ENCODE peak calls at places on chromosomes 13 and 19, in eight cellular contexts. H, T, M, S, K, D, V and E are unnamed samples.

GRCh38 chr13:51370811-51371210 is 31.3 kb downstream of the SERPINE3 start:
- DNase-seq in H (no peak), T (no peak), M (no peak), S (no peak), K (no peak), D (no peak), V (no peak), E (no peak)

GRCh38 chr13:113548778-113549621 is 35.6 kb upstream of the TFDP1 start:
- DNase-seq in H (peak), T (peak), M (no peak), S (no peak), K (no peak), D (no peak), V (peak), E (no peak)

GRCh38 chr19:49140951-49141350 is 14.2 kb downstream of the HRC start:
- DNase-seq in H (no peak), T (no peak), M (no peak), S (no peak), K (no peak), D (no peak), V (no peak), E (no peak)

GRCh38 chr19:38977445-38978314 is 2.1 kb upstream of the FBXO17 start:
- DNase-seq in H (no peak), T (no peak), M (peak), S (no peak), K (peak), D (no peak), V (no peak), E (no peak)

GRCh38 chr13:83765796-83766195 is 116.5 kb downstream of the SLITRK1 start:
- DNase-seq in H (no peak), T (no peak), M (no peak), S (no peak), K (no peak), D (no peak), V (no peak), E (no peak)

GRCh38 chr19:19213822-19214558 is 2.2 kb downstream of the NCAN start:
- DNase-seq in H (no peak), T (no peak), M (no peak), S (no peak), K (no peak), D (no peak), V (no peak), E (no peak)

GRCh38 chr13:93673885-93674284 is 447.3 kb downstream of the GPC6 start:
- DNase-seq in H (no peak), T (no peak), M (no peak), S (no peak), K (no peak), D (no peak), V (no peak), E (no peak)

GRCh38 chr19:45403781-45404556 is 900 bp downstream of the PPP1R13L start:
- DNase-seq in H (peak), T (peak), M (no peak), S (peak), K (peak), D (peak), V (peak), E (no peak)

GRCh38 chr13:49399801-49400472 is 43.9 kb downstream of the CAB39L start:
- DNase-seq in H (no peak), T (no peak), M (no peak), S (peak), K (no peak), D (no peak), V (no peak), E (no peak)

GRCh38 chr19:55596304-55596703 is 3.0 kb downstream of the FIZ1 start:
- DNase-seq in H (no peak), T (no peak), M (no peak), S (no peak), K (no peak), D (no peak), V (no peak), E (no peak)

GRCh38 chr13:51839711-51840110 is 5.3 kb downstream of the TMEM272 start:
- DNase-seq in H (no peak), T (no peak), M (no peak), S (no peak), K (no peak), D (no peak), V (no peak), E (no peak)

GRCh38 chr19:47356900-47357299 is 7.8 kb downstream of the DHX34 start:
- DNase-seq in H (no peak), T (no peak), M (no peak), S (no peak), K (no peak), D (no peak), V (no peak), E (no peak)

GRCh38 chr13:36981156-36981743 is 17.9 kb downstream of the ALG5 start:
- DNase-seq in H (no peak), T (no peak), M (peak), S (no peak), K (peak), D (peak), V (no peak), E (no peak)

GRCh38 chr13:69755101-69755500 is 352.5 kb upstream of the ATXN8OS start:
- DNase-seq in H (no peak), T (no peak), M (no peak), S (no peak), K (no peak), D (no peak), V (no peak), E (no peak)

GRCh38 chr19:15463865-15464371 is 426 bp downstream of the RASAL3 start:
- DNase-seq in H (no peak), T (no peak), M (no peak), S (no peak), K (peak), D (no peak), V (peak), E (no peak)

GRCh38 chr19:39342647-39343305 is 555 bp downstream of the SAMD4B start:
- DNase-seq in H (peak), T (peak), M (no peak), S (no peak), K (no peak), D (peak), V (no peak), E (no peak)

GRCh38 chr13:74243637-74244526 is 109.7 kb upstream of the KLF12 start:
- DNase-seq in H (no peak), T (no peak), M (peak), S (no peak), K (no peak), D (peak), V (no peak), E (peak)

GRCh38 chr13:113291997-113292862 is 4.8 kb upstream of the LAMP1 start:
- DNase-seq in H (peak), T (peak), M (no peak), S (peak), K (no peak), D (peak), V (peak), E (no peak)

GRCh38 chr19:50922316-50922853 is 11.2 kb upstream of the KLK4 start:
- DNase-seq in H (peak), T (peak), M (peak), S (peak), K (peak), D (peak), V (peak), E (peak)

GRCh38 chr19:47475460-47475859 is 3.8 kb upstream of the SLC8A2 start:
- DNase-seq in H (peak), T (no peak), M (no peak), S (no peak), K (no peak), D (no peak), V (no peak), E (no peak)

GRCh38 chr19:16594131-16594586 is 21.9 kb upstream of the SLC35E1 start:
- DNase-seq in H (no peak), T (no peak), M (no peak), S (no peak), K (peak), D (no peak), V (no peak), E (no peak)

GRCh38 chr13:59342396-59342795 is 821.3 kb downstream of the DIAPH3 start:
- DNase-seq in H (no peak), T (no peak), M (no peak), S (no peak), K (no peak), D (peak), V (no peak), E (no peak)

GRCh38 chr13:33816912-33817311 is 1.0 kb upstream of the RFC3 start:
- DNase-seq in H (no peak), T (no peak), M (no peak), S (no peak), K (no peak), D (no peak), V (no peak), E (no peak)

GRCh38 chr13:52158629-52159158 is 703 bp downstream of the NEK3 start:
- DNase-seq in H (no peak), T (peak), M (peak), S (peak), K (no peak), D (peak), V (peak), E (no peak)

GRCh38 chr19:6800991-6801396 is 28.5 kb downstream of the VAV1 start:
- DNase-seq in H (no peak), T (no peak), M (peak), S (no peak), K (peak), D (peak), V (no peak), E (peak)
- H3K4me3 ChIP-seq in H (peak), T (no peak), M (no peak), S (no peak), K (peak), D (no peak), V (peak), E (no peak)

GRCh38 chr19:41428481-41428859 is 1.3 kb upstream of the B3GNT8 start:
- DNase-seq in H (no peak), T (no peak), M (no peak), S (no peak), K (no peak), D (no peak), V (no peak), E (no peak)
- H3K4me3 ChIP-seq in H (peak), T (no peak), M (no peak), S (no peak), K (no peak), D (no peak), V (peak), E (peak)

GRCh38 chr13:101080616-101081015 is 335.7 kb downstream of the NALCN start:
- DNase-seq in H (no peak), T (no peak), M (no peak), S (no peak), K (no peak), D (no peak), V (no peak), E (no peak)
- H3K4me3 ChIP-seq in H (no peak), T (no peak), M (no peak), S (no peak), K (no peak), D (no peak), V (no peak), E (no peak)

DNA sequence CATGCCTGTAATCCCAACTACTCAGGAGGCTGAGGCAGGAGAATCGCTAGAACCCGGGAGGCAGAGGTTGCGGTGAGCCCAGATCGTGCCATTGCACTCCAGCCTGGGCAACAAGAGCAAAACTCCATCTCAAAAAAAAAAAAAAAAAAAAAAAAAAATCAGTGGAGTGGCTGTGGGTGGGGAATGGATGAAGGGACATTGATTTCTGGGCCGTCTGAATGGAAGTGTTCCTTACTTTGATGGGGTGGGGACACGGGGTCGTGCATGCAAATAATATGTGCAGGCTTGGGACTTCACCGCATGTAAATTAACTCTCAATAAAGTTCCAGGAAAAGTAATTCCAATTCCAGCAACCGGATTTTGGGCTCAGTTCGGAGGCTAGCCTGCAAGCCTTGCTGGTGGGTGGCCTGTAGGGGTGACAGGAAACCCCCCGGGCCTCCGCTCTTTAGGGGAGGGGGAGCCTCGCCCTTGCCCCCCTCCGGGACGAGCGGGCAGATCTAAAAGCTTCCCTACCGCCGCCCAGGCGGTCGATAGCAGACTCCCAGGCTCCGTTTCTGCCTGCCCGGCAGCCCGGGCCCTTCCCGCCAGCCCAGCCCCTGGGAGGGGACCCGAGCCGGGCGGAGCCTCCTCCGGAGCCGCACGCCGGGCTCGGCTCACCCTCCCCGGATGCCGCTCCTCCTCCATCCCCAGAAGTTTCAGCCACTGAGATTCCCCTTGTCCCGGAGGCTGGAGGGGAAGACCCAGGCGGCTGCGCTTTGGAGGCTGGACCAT is 48.0 kb upstream of the ADGRE5 start:
- DNase-seq in H (no peak), T (peak), M (no peak), S (no peak), K (no peak), D (peak), V (peak), E (no peak)
- H3K4me3 ChIP-seq in H (peak), T (peak), M (no peak), S (peak), K (no peak), D (peak), V (peak), E (peak)